ENCODE peak calls at places on chromosomes 4 and X, in six cellular contexts. One of them, this sample, is unnamed.

GRCh38 chrX:31355206-31355955 is 283.5 kb upstream of the FTHL17 start:
- DNase-seq in mucosa of descending colon: no peak
- DNase-seq in GM12864: no peak
- DNase-seq in endothelial cell: no peak
- DNase-seq in BJ: no peak
- DNase-seq in left lung: no peak
- DNase-seq in this sample: no peak

GRCh38 chrX:45715787-45716186 is 515.1 kb upstream of the DIPK2B start:
- DNase-seq in left lung: no peak
- DNase-seq in endothelial cell: no peak
- DNase-seq in mucosa of descending colon: no peak
- DNase-seq in BJ: no peak
- DNase-seq in GM12864: no peak
- DNase-seq in this sample: no peak

GRCh38 chr4:106344324-106344970 is 24.1 kb downstream of the GIMD1 start:
- DNase-seq in GM12864: no peak
- DNase-seq in BJ: no peak
- DNase-seq in left lung: no peak
- DNase-seq in endothelial cell: no peak
- DNase-seq in mucosa of descending colon: no peak
- DNase-seq in this sample: no peak

GRCh38 chrX:67780694-67781109 is 236.9 kb downstream of the AR start:
- DNase-seq in left lung: peak; percentile 84
- DNase-seq in mucosa of descending colon: peak; percentile 53
- DNase-seq in endothelial cell: no peak
- DNase-seq in BJ: peak; percentile 96
- DNase-seq in GM12864: no peak
- DNase-seq in this sample: no peak

GRCh38 chr4:52510939-52511583 is 148.0 kb downstream of the USP46 start:
- DNase-seq in left lung: no peak
- DNase-seq in GM12864: no peak
- DNase-seq in BJ: no peak
- DNase-seq in mucosa of descending colon: no peak
- DNase-seq in endothelial cell: no peak
- DNase-seq in this sample: no peak

GRCh38 chrX:96407043-96407442 is 277.6 kb upstream of the DIAPH2 start:
- DNase-seq in mucosa of descending colon: no peak
- DNase-seq in GM12864: no peak
- DNase-seq in endothelial cell: no peak
- DNase-seq in BJ: no peak
- DNase-seq in left lung: peak; percentile 42
- DNase-seq in this sample: no peak

GRCh38 chr4:128830906-128831525 is 21.5 kb downstream of the JADE1 start:
- DNase-seq in BJ: no peak
- DNase-seq in left lung: no peak
- DNase-seq in endothelial cell: no peak
- DNase-seq in GM12864: no peak
- DNase-seq in mucosa of descending colon: no peak
- DNase-seq in this sample: no peak

GRCh38 chrX:153608821-153609220 is 9.9 kb upstream of the CCNQ start:
- DNase-seq in endothelial cell: no peak
- DNase-seq in BJ: no peak
- DNase-seq in GM12864: no peak
- DNase-seq in mucosa of descending colon: no peak
- DNase-seq in left lung: no peak
- DNase-seq in this sample: no peak

GRCh38 chrX:139758809-139759208 is 50.8 kb upstream of the MCF2 start:
- DNase-seq in left lung: no peak
- DNase-seq in BJ: no peak
- DNase-seq in endothelial cell: no peak
- DNase-seq in GM12864: no peak
- DNase-seq in mucosa of descending colon: no peak
- DNase-seq in this sample: no peak

GRCh38 chrX:153925739-153926593 is at the start of gene ARHGAP4:
- DNase-seq in BJ: no peak
- DNase-seq in endothelial cell: no peak
- DNase-seq in GM12864: no peak
- DNase-seq in left lung: no peak
- DNase-seq in mucosa of descending colon: peak; percentile 75
- DNase-seq in this sample: no peak

GRCh38 chr4:40140206-40140605 is 56.6 kb upstream of the RHOH start:
- DNase-seq in left lung: no peak
- DNase-seq in endothelial cell: no peak
- DNase-seq in mucosa of descending colon: no peak
- DNase-seq in BJ: no peak
- DNase-seq in GM12864: no peak
- DNase-seq in this sample: no peak

GRCh38 chr4:89299153-89299789 is 8.3 kb downstream of the GPRIN3 start:
- DNase-seq in BJ: no peak
- DNase-seq in mucosa of descending colon: no peak
- DNase-seq in endothelial cell: no peak
- DNase-seq in left lung: no peak
- DNase-seq in GM12864: no peak
- DNase-seq in this sample: no peak

GRCh38 chr4:168636506-168637176 is 139.8 kb downstream of the PALLD start:
- DNase-seq in mucosa of descending colon: no peak
- DNase-seq in endothelial cell: no peak
- DNase-seq in left lung: no peak
- DNase-seq in GM12864: no peak
- DNase-seq in BJ: peak; percentile 57
- DNase-seq in this sample: no peak

GRCh38 chr4:53321151-53321987 is 44.5 kb downstream of the SCFD2 start:
- DNase-seq in GM12864: no peak
- DNase-seq in mucosa of descending colon: no peak
- DNase-seq in endothelial cell: no peak
- DNase-seq in left lung: no peak
- DNase-seq in BJ: peak; percentile 97
- DNase-seq in this sample: no peak

GRCh38 chrX:118974088-118974907 is at the start of gene LONRF3:
- DNase-seq in GM12864: no peak
- DNase-seq in BJ: no peak
- DNase-seq in mucosa of descending colon: peak; percentile 84
- DNase-seq in left lung: peak; percentile 81
- DNase-seq in endothelial cell: peak; percentile 17
- DNase-seq in this sample: no peak

GRCh38 chrX:3582421-3582820 is 131.0 kb downstream of the PRKX start:
- DNase-seq in BJ: no peak
- DNase-seq in left lung: no peak
- DNase-seq in endothelial cell: no peak
- DNase-seq in GM12864: no peak
- DNase-seq in mucosa of descending colon: no peak
- DNase-seq in this sample: no peak

GRCh38 chr4:29037501-29037900 is 1682.7 kb upstream of the PCDH7 start:
- DNase-seq in BJ: no peak
- DNase-seq in GM12864: no peak
- DNase-seq in endothelial cell: no peak
- DNase-seq in mucosa of descending colon: no peak
- DNase-seq in left lung: no peak
- DNase-seq in this sample: no peak

GRCh38 chr4:133464311-133464710 is 315.2 kb downstream of the PCDH10 start:
- DNase-seq in left lung: no peak
- DNase-seq in GM12864: no peak
- DNase-seq in endothelial cell: no peak
- DNase-seq in mucosa of descending colon: no peak
- DNase-seq in BJ: no peak
- DNase-seq in this sample: no peak

GRCh38 chr4:134470544-134470943 is 269.0 kb upstream of the PABPC4L start:
- DNase-seq in BJ: no peak
- DNase-seq in mucosa of descending colon: no peak
- DNase-seq in endothelial cell: peak; percentile 36
- DNase-seq in left lung: no peak
- DNase-seq in GM12864: no peak
- DNase-seq in this sample: no peak

GRCh38 chr4:87444741-87445140 is 22.4 kb downstream of the NUDT9 start:
- DNase-seq in GM12864: no peak
- DNase-seq in left lung: no peak
- DNase-seq in BJ: no peak
- DNase-seq in endothelial cell: no peak
- DNase-seq in mucosa of descending colon: no peak
- DNase-seq in this sample: no peak

GRCh38 chr4:158914178-158914577 is 145.4 kb downstream of the FNIP2 start:
- DNase-seq in BJ: peak; percentile 74
- DNase-seq in GM12864: no peak
- DNase-seq in left lung: no peak
- DNase-seq in mucosa of descending colon: no peak
- DNase-seq in endothelial cell: no peak
- DNase-seq in this sample: no peak

GRCh38 chrX:72495041-72495440 is 77.6 kb downstream of the HDAC8 start:
- DNase-seq in BJ: no peak
- DNase-seq in mucosa of descending colon: no peak
- DNase-seq in left lung: no peak
- DNase-seq in GM12864: no peak
- DNase-seq in endothelial cell: no peak
- DNase-seq in this sample: no peak

GRCh38 chr4:17664755-17665154 is 50.3 kb downstream of the MED28 start:
- DNase-seq in BJ: no peak
- DNase-seq in mucosa of descending colon: no peak
- DNase-seq in endothelial cell: no peak
- DNase-seq in left lung: no peak
- DNase-seq in GM12864: peak; percentile 46
- DNase-seq in this sample: no peak

GRCh38 chrX:65488496-65488895 is 46.1 kb downstream of the LAS1L start:
- DNase-seq in endothelial cell: no peak
- DNase-seq in mucosa of descending colon: no peak
- DNase-seq in BJ: peak; percentile 13
- DNase-seq in left lung: no peak
- DNase-seq in GM12864: no peak
- DNase-seq in this sample: no peak

GRCh38 chr4:32462944-32463343 is 1742.8 kb downstream of the PCDH7 start:
- DNase-seq in GM12864: no peak
- DNase-seq in BJ: no peak
- DNase-seq in left lung: no peak
- DNase-seq in endothelial cell: peak; percentile 34
- DNase-seq in mucosa of descending colon: no peak
- DNase-seq in this sample: no peak

GRCh38 chr4:181138116-181138515 is 1105.1 kb upstream of the TENM3 start:
- DNase-seq in left lung: no peak
- DNase-seq in mucosa of descending colon: no peak
- DNase-seq in BJ: no peak
- DNase-seq in GM12864: no peak
- DNase-seq in endothelial cell: no peak
- DNase-seq in this sample: no peak

GRCh38 chr4:84994280-84994679 is 27.8 kb upstream of the WDFY3 start:
- DNase-seq in GM12864: no peak
- DNase-seq in endothelial cell: no peak
- DNase-seq in mucosa of descending colon: no peak
- DNase-seq in left lung: no peak
- DNase-seq in BJ: no peak
- DNase-seq in this sample: no peak

GRCh38 chrX:145609951-145610511 is 207.6 kb upstream of the SLITRK2 start:
- DNase-seq in endothelial cell: no peak
- DNase-seq in mucosa of descending colon: no peak
- DNase-seq in left lung: no peak
- DNase-seq in BJ: no peak
- DNase-seq in GM12864: no peak
- DNase-seq in this sample: no peak

GRCh38 chr4:151553874-151554273 is 144.9 kb downstream of the FHIP1A start:
- DNase-seq in left lung: no peak
- DNase-seq in BJ: no peak
- DNase-seq in GM12864: no peak
- DNase-seq in mucosa of descending colon: peak; percentile 47
- DNase-seq in endothelial cell: no peak
- DNase-seq in this sample: no peak

DNA sequence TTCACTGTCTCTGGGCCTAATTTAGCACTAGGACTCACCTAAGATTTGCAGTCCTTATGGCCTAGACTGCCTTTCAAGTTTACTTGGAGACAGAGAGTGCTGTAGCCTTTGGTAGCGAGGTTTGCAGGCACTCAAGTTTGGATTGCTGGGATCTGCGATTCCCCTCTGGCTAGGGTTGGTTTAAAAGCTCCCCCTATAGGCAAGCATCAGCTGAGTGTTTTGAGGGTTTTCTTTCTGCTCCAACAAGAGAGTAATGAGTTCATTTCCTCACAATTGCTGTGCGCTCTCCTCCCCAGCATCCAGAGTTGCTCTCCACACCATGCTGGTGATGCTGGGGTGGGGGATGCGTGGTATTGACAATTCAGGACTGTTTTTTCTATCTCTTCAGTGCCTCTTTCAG is 206.9 kb downstream of the GLUD2 start:
- DNase-seq in mucosa of descending colon: no peak
- DNase-seq in BJ: no peak
- DNase-seq in GM12864: no peak
- DNase-seq in endothelial cell: no peak
- DNase-seq in left lung: no peak
- DNase-seq in this sample: no peak
- TF ChIP-seq CTCF in mucosa of descending colon: no peak
- TF ChIP-seq CTCF in BJ: no peak
- TF ChIP-seq CTCF in GM12864: peak; percentile 43
- TF ChIP-seq CTCF in endothelial cell: no peak
- TF ChIP-seq CTCF in left lung: no peak
- TF ChIP-seq CTCF in this sample: peak; percentile 34

GRCh38 chr4:27861802-27862201 is 1001.2 kb downstream of the STIM2 start:
- DNase-seq in GM12864: no peak
- DNase-seq in mucosa of descending colon: no peak
- DNase-seq in left lung: no peak
- DNase-seq in endothelial cell: no peak
- DNase-seq in BJ: no peak
- DNase-seq in this sample: no peak

GRCh38 chr4:27861381-27861787 is 1000.7 kb downstream of the STIM2 start:
- DNase-seq in mucosa of descending colon: no peak
- DNase-seq in left lung: no peak
- DNase-seq in GM12864: no peak
- DNase-seq in endothelial cell: peak; percentile 47
- DNase-seq in BJ: no peak
- DNase-seq in this sample: no peak
- TF ChIP-seq CTCF in mucosa of descending colon: no peak
- TF ChIP-seq CTCF in left lung: peak; percentile 53
- TF ChIP-seq CTCF in GM12864: no peak
- TF ChIP-seq CTCF in endothelial cell: no peak
- TF ChIP-seq CTCF in BJ: peak; percentile 49
- TF ChIP-seq CTCF in this sample: peak; percentile 68

GRCh38 chr4:7101692-7102515 is 34.0 kb upstream of the GRPEL1 start:
- DNase-seq in GM12864: no peak
- DNase-seq in mucosa of descending colon: peak; percentile 81
- DNase-seq in left lung: peak; percentile 76
- DNase-seq in endothelial cell: peak; percentile 72
- DNase-seq in BJ: no peak
- DNase-seq in this sample: no peak

GRCh38 chr4:7094931-7095330 is 27.1 kb upstream of the GRPEL1 start:
- DNase-seq in endothelial cell: no peak
- DNase-seq in mucosa of descending colon: no peak
- DNase-seq in GM12864: no peak
- DNase-seq in BJ: no peak
- DNase-seq in left lung: no peak
- DNase-seq in this sample: no peak

GRCh38 chr4:7095611-7096155 is 27.8 kb upstream of the GRPEL1 start:
- DNase-seq in left lung: no peak
- DNase-seq in mucosa of descending colon: no peak
- DNase-seq in BJ: no peak
- DNase-seq in GM12864: no peak
- DNase-seq in endothelial cell: no peak
- DNase-seq in this sample: no peak

GRCh38 chr4:7096264-7096663 is 28.4 kb upstream of the GRPEL1 start:
- DNase-seq in GM12864: no peak
- DNase-seq in BJ: no peak
- DNase-seq in endothelial cell: no peak
- DNase-seq in mucosa of descending colon: no peak
- DNase-seq in left lung: no peak
- DNase-seq in this sample: no peak
- TF ChIP-seq CTCF in GM12864: no peak
- TF ChIP-seq CTCF in BJ: no peak
- TF ChIP-seq CTCF in endothelial cell: no peak
- TF ChIP-seq CTCF in mucosa of descending colon: no peak
- TF ChIP-seq CTCF in left lung: no peak
- TF ChIP-seq CTCF in this sample: no peak

GRCh38 chr4:5018096-5018495 is 1.2 kb downstream of the CYTL1 start:
- DNase-seq in left lung: no peak
- DNase-seq in mucosa of descending colon: no peak
- DNase-seq in endothelial cell: no peak
- DNase-seq in BJ: no peak
- DNase-seq in GM12864: no peak
- DNase-seq in this sample: no peak
- TF ChIP-seq CTCF in left lung: no peak
- TF ChIP-seq CTCF in mucosa of descending colon: no peak
- TF ChIP-seq CTCF in endothelial cell: no peak
- TF ChIP-seq CTCF in BJ: peak; percentile 24
- TF ChIP-seq CTCF in GM12864: no peak
- TF ChIP-seq CTCF in this sample: peak; percentile 37

This sample was measured in progenitor cell of endocrine pancreas.